ENCODE peak calls at places on chromosomes 5 and 9, in seven cellular contexts. One of them, this sample, is unnamed.
A peak's percentile ranks its signal among the peaks of the same experiment; 100 is the strongest.

GRCh38 chr5:52840286-52841050 is 52.8 kb downstream of the ITGA1 start:
- DNase-seq in HCT116: no peak
- DNase-seq in esophagus squamous epithelium: no peak
- DNase-seq in lower lobe of right lung: no peak
- DNase-seq in transverse colon: no peak
- DNase-seq in hepatocyte: no peak
- DNase-seq in right lobe of liver: no peak
- DNase-seq in this sample: no peak

GRCh38 chr5:54146906-54147305 is 163.5 kb downstream of the ARL15 start:
- DNase-seq in HCT116: no peak
- DNase-seq in esophagus squamous epithelium: no peak
- DNase-seq in lower lobe of right lung: no peak
- DNase-seq in transverse colon: no peak
- DNase-seq in hepatocyte: no peak
- DNase-seq in right lobe of liver: no peak
- DNase-seq in this sample: no peak

GRCh38 chr9:132543251-132543650 is 39.2 kb upstream of the BARHL1 start:
- DNase-seq in HCT116: no peak
- DNase-seq in esophagus squamous epithelium: no peak
- DNase-seq in lower lobe of right lung: no peak
- DNase-seq in transverse colon: no peak
- DNase-seq in hepatocyte: no peak
- DNase-seq in right lobe of liver: no peak
- DNase-seq in this sample: no peak

GRCh38 chr9:34572092-34572491 is 17.4 kb downstream of the CNTFR start:
- DNase-seq in HCT116: no peak
- DNase-seq in esophagus squamous epithelium: no peak
- DNase-seq in lower lobe of right lung: no peak
- DNase-seq in transverse colon: peak; percentile 81
- DNase-seq in hepatocyte: no peak
- DNase-seq in right lobe of liver: peak; percentile 81
- DNase-seq in this sample: no peak

GRCh38 chr9:121216406-121216805 is 14.7 kb upstream of the RAB14 start:
- DNase-seq in HCT116: no peak
- DNase-seq in esophagus squamous epithelium: no peak
- DNase-seq in lower lobe of right lung: no peak
- DNase-seq in transverse colon: no peak
- DNase-seq in hepatocyte: no peak
- DNase-seq in right lobe of liver: no peak
- DNase-seq in this sample: no peak

GRCh38 chr5:149988126-149988525 is 12.3 kb downstream of the TIGD6 start:
- DNase-seq in HCT116: no peak
- DNase-seq in esophagus squamous epithelium: no peak
- DNase-seq in lower lobe of right lung: no peak
- DNase-seq in transverse colon: no peak
- DNase-seq in hepatocyte: no peak
- DNase-seq in right lobe of liver: no peak
- DNase-seq in this sample: no peak

GRCh38 chr5:155943516-155944407 is 383.2 kb upstream of the SGCD start:
- DNase-seq in HCT116: no peak
- DNase-seq in esophagus squamous epithelium: no peak
- DNase-seq in lower lobe of right lung: no peak
- DNase-seq in transverse colon: peak; percentile 50
- DNase-seq in hepatocyte: peak; percentile 80
- DNase-seq in right lobe of liver: peak; percentile 42
- DNase-seq in this sample: no peak

GRCh38 chr5:1933364-1934055 is 50.8 kb upstream of the IRX4 start:
- DNase-seq in HCT116: peak; percentile 79
- DNase-seq in esophagus squamous epithelium: no peak
- DNase-seq in lower lobe of right lung: no peak
- DNase-seq in transverse colon: no peak
- DNase-seq in hepatocyte: no peak
- DNase-seq in right lobe of liver: no peak
- DNase-seq in this sample: no peak

GRCh38 chr9:93815135-93815534 is 140.0 kb downstream of the BARX1 start:
- DNase-seq in HCT116: no peak
- DNase-seq in esophagus squamous epithelium: no peak
- DNase-seq in lower lobe of right lung: no peak
- DNase-seq in transverse colon: no peak
- DNase-seq in hepatocyte: no peak
- DNase-seq in right lobe of liver: no peak
- DNase-seq in this sample: no peak

GRCh38 chr5:61162832-61163567 is 732 bp upstream of the SMIM15 start:
- DNase-seq in HCT116: no peak
- DNase-seq in esophagus squamous epithelium: no peak
- DNase-seq in lower lobe of right lung: no peak
- DNase-seq in transverse colon: peak; percentile 23
- DNase-seq in hepatocyte: no peak
- DNase-seq in right lobe of liver: no peak
- DNase-seq in this sample: no peak

GRCh38 chr5:168607946-168608345 is 28.8 kb upstream of the PANK3 start:
- DNase-seq in HCT116: no peak
- DNase-seq in esophagus squamous epithelium: no peak
- DNase-seq in lower lobe of right lung: no peak
- DNase-seq in transverse colon: no peak
- DNase-seq in hepatocyte: no peak
- DNase-seq in right lobe of liver: no peak
- DNase-seq in this sample: no peak

GRCh38 chr5:178532236-178532635 is 58.0 kb downstream of the COL23A1 start:
- DNase-seq in HCT116: no peak
- DNase-seq in esophagus squamous epithelium: no peak
- DNase-seq in lower lobe of right lung: no peak
- DNase-seq in transverse colon: no peak
- DNase-seq in hepatocyte: no peak
- DNase-seq in right lobe of liver: no peak
- DNase-seq in this sample: no peak
- H3K9me3 ChIP-seq in HCT116: no peaks in the 10 kb centered on the region
- H3K9me3 ChIP-seq in esophagus squamous epithelium: no peaks in the 10 kb centered on the region
- H3K9me3 ChIP-seq in lower lobe of right lung: no peaks in the 10 kb centered on the region
- H3K9me3 ChIP-seq in transverse colon: no peaks in the 10 kb centered on the region
- H3K9me3 ChIP-seq in hepatocyte: no peaks in the 10 kb centered on the region
- H3K9me3 ChIP-seq in right lobe of liver: no peaks in the 10 kb centered on the region
- H3K9me3 ChIP-seq in this sample: no peaks in the 10 kb centered on the region

GRCh38 chr9:122562134-122562760 is 9.3 kb downstream of the OR1N2 start:
- DNase-seq in HCT116: no peak
- DNase-seq in esophagus squamous epithelium: no peak
- DNase-seq in lower lobe of right lung: no peak
- DNase-seq in transverse colon: no peak
- DNase-seq in hepatocyte: no peak
- DNase-seq in right lobe of liver: no peak
- DNase-seq in this sample: no peak
- H3K9me3 ChIP-seq in HCT116: no peaks in the 10 kb centered on the region
- H3K9me3 ChIP-seq in esophagus squamous epithelium: no peaks in the 10 kb centered on the region
- H3K9me3 ChIP-seq in lower lobe of right lung: no peaks in the 10 kb centered on the region
- H3K9me3 ChIP-seq in transverse colon: no peaks in the 10 kb centered on the region
- H3K9me3 ChIP-seq in hepatocyte: no peaks in the 10 kb centered on the region
- H3K9me3 ChIP-seq in right lobe of liver: no peaks in the 10 kb centered on the region
- H3K9me3 ChIP-seq in this sample: peaks cover 8% of the 10 kb centered on the region

GRCh38 chr9:71879644-71880174 is 31.3 kb downstream of the ABHD17B start:
- DNase-seq in HCT116: no peak
- DNase-seq in esophagus squamous epithelium: no peak
- DNase-seq in lower lobe of right lung: no peak
- DNase-seq in transverse colon: no peak
- DNase-seq in hepatocyte: no peak
- DNase-seq in right lobe of liver: no peak
- DNase-seq in this sample: no peak

GRCh38 chr9:71876106-71876505 is 34.9 kb downstream of the ABHD17B start:
- DNase-seq in HCT116: no peak
- DNase-seq in esophagus squamous epithelium: no peak
- DNase-seq in lower lobe of right lung: no peak
- DNase-seq in transverse colon: no peak
- DNase-seq in hepatocyte: no peak
- DNase-seq in right lobe of liver: no peak
- DNase-seq in this sample: no peak

GRCh38 chr9:71878327-71879274 is 32.4 kb downstream of the ABHD17B start:
- DNase-seq in HCT116: no peak
- DNase-seq in esophagus squamous epithelium: no peak
- DNase-seq in lower lobe of right lung: no peak
- DNase-seq in transverse colon: no peak
- DNase-seq in hepatocyte: no peak
- DNase-seq in right lobe of liver: no peak
- DNase-seq in this sample: no peak

DNA sequence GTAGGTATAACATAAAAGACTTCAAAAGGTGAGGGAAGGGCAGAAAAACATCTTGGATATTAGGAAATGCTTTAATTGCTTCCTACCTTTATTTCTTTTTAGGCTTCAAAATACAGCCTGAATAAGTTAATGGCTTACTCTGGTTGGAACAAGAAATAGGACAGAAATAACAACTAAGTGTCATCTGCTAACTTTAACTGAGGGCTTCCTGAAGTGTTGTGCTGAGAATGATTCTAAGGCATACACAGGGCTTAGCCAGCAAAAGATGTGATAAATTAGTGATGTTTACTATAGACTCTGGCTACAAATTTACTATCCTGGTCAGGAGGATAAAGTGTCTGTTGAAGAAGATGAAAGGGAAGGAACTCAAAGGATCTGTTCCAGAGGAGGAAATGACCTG is 34.2 kb downstream of the ABHD17B start:
- DNase-seq in HCT116: no peak
- DNase-seq in esophagus squamous epithelium: no peak
- DNase-seq in lower lobe of right lung: no peak
- DNase-seq in transverse colon: no peak
- DNase-seq in hepatocyte: no peak
- DNase-seq in right lobe of liver: no peak
- DNase-seq in this sample: no peak
- H3K9me3 ChIP-seq in HCT116: peaks cover 17% of the 10 kb centered on the region
- H3K9me3 ChIP-seq in esophagus squamous epithelium: no peaks in the 10 kb centered on the region
- H3K9me3 ChIP-seq in lower lobe of right lung: peaks cover 24% of the 10 kb centered on the region
- H3K9me3 ChIP-seq in transverse colon: peaks cover 18% of the 10 kb centered on the region
- H3K9me3 ChIP-seq in hepatocyte: peaks cover 15% of the 10 kb centered on the region
- H3K9me3 ChIP-seq in right lobe of liver: no peaks in the 10 kb centered on the region
- H3K9me3 ChIP-seq in this sample: peaks cover 4% of the 10 kb centered on the region

GRCh38 chr5:91651704-91652103 is 268.6 kb upstream of the ARRDC3 start:
- DNase-seq in HCT116: no peak
- DNase-seq in esophagus squamous epithelium: no peak
- DNase-seq in lower lobe of right lung: peak; percentile 45
- DNase-seq in transverse colon: no peak
- DNase-seq in hepatocyte: peak; percentile 35
- DNase-seq in right lobe of liver: peak; percentile 34
- DNase-seq in this sample: no peak

GRCh38 chr5:91652678-91653077 is 269.6 kb upstream of the ARRDC3 start:
- DNase-seq in HCT116: no peak
- DNase-seq in esophagus squamous epithelium: no peak
- DNase-seq in lower lobe of right lung: no peak
- DNase-seq in transverse colon: no peak
- DNase-seq in hepatocyte: no peak
- DNase-seq in right lobe of liver: no peak
- DNase-seq in this sample: no peak
- H3K9me3 ChIP-seq in HCT116: no peaks in the 10 kb centered on the region
- H3K9me3 ChIP-seq in esophagus squamous epithelium: no peaks in the 10 kb centered on the region
- H3K9me3 ChIP-seq in lower lobe of right lung: peaks cover 15% of the 10 kb centered on the region
- H3K9me3 ChIP-seq in transverse colon: peaks cover 7% of the 10 kb centered on the region
- H3K9me3 ChIP-seq in hepatocyte: no peaks in the 10 kb centered on the region
- H3K9me3 ChIP-seq in right lobe of liver: no peaks in the 10 kb centered on the region
- H3K9me3 ChIP-seq in this sample: peaks cover 16% of the 10 kb centered on the region